ENCODE peak calls at places on chromosomes 3 and 15, in six cellular contexts. T is right cardiac atrium, E is AG10803, V is fibroblast of pulmonary artery, A is small intestine, R is tibial artery. L is an unnamed sample.

GRCh38 chr15:82111918-82112317 is 66.1 kb upstream of the MEX3B start:
- DNase-seq in T (no peak), E (peak), V (no peak), A (no peak), R (no peak), L (no peak)

GRCh38 chr3:148162132-148162531 is 535.6 kb upstream of the AGTR1 start:
- DNase-seq in T (no peak), E (no peak), V (no peak), A (no peak), R (no peak), L (no peak)

GRCh38 chr3:46065294-46065705 is 38.0 kb upstream of the XCR1 start:
- DNase-seq in T (no peak), E (no peak), V (no peak), A (peak), R (no peak), L (peak)

GRCh38 chr3:189974372-189974771 is 146.3 kb downstream of the P3H2 start:
- DNase-seq in T (no peak), E (no peak), V (no peak), A (no peak), R (no peak), L (no peak)

GRCh38 chr3:107897471-107898180 is 193.2 kb downstream of the CD47 start:
- DNase-seq in T (no peak), E (peak), V (peak), A (no peak), R (no peak), L (no peak)

GRCh38 chr3:58628823-58629562 is 37.6 kb downstream of the FAM3D start:
- DNase-seq in T (peak), E (peak), V (peak), A (peak), R (no peak), L (no peak)

GRCh38 chr15:45732544-45733130 is 97.8 kb downstream of the SQOR start:
- DNase-seq in T (peak), E (no peak), V (no peak), A (peak), R (no peak), L (no peak)

GRCh38 chr15:69627548-69628158 is 175.0 kb downstream of the RPLP1 start:
- DNase-seq in T (no peak), E (no peak), V (no peak), A (no peak), R (no peak), L (no peak)

GRCh38 chr3:113300596-113300995 is 89.2 kb downstream of the BOC start:
- DNase-seq in T (no peak), E (no peak), V (no peak), A (no peak), R (no peak), L (no peak)

GRCh38 chr3:101159478-101159877 is 160.9 kb downstream of the IMPG2 start:
- DNase-seq in T (no peak), E (no peak), V (no peak), A (no peak), R (no peak), L (no peak)

GRCh38 chr15:90553248-90553745 is 23.6 kb downstream of the CRTC3 start:
- DNase-seq in T (peak), E (peak), V (peak), A (no peak), R (no peak), L (no peak)

GRCh38 chr3:196341142-196341541 is 3.0 kb upstream of the TM4SF19 start:
- DNase-seq in T (no peak), E (peak), V (peak), A (no peak), R (no peak), L (no peak)

GRCh38 chr3:61358364-61358763 is 107.1 kb upstream of the FHIT start:
- DNase-seq in T (peak), E (no peak), V (peak), A (peak), R (peak), L (peak)

GRCh38 chr3:30655187-30655812 is 48.9 kb downstream of the TGFBR2 start:
- DNase-seq in T (no peak), E (peak), V (peak), A (peak), R (no peak), L (peak)

GRCh38 chr3:172159962-172160538 is 120.7 kb downstream of the FNDC3B start:
- DNase-seq in T (peak), E (peak), V (peak), A (no peak), R (peak), L (no peak)

GRCh38 chr15:73956276-73957086 is 30.2 kb downstream of the LOXL1 start:
- DNase-seq in T (no peak), E (peak), V (peak), A (no peak), R (peak), L (no peak)

GRCh38 chr3:104519968-104520655 is 846.6 kb upstream of the ALCAM start:
- DNase-seq in T (no peak), E (no peak), V (peak), A (no peak), R (no peak), L (peak)

GRCh38 chr3:129736070-129736469 is 129.6 kb upstream of the PLXND1 start:
- DNase-seq in T (no peak), E (no peak), V (no peak), A (no peak), R (no peak), L (no peak)

GRCh38 chr3:150348500-150348899 is 59.6 kb upstream of the TSC22D2 start:
- DNase-seq in T (no peak), E (peak), V (peak), A (peak), R (no peak), L (no peak)

GRCh38 chr3:3227670-3228069 is 48.2 kb upstream of the CRBN start:
- DNase-seq in T (no peak), E (no peak), V (no peak), A (no peak), R (no peak), L (no peak)

GRCh38 chr3:31571325-31571724 is 38.6 kb downstream of the STT3B start:
- DNase-seq in T (no peak), E (no peak), V (no peak), A (no peak), R (no peak), L (no peak)

GRCh38 chr3:21042184-21042583 is 708.8 kb downstream of the ZNF385D start:
- DNase-seq in T (no peak), E (no peak), V (no peak), A (no peak), R (no peak), L (no peak)

GRCh38 chr3:21036888-21037287 is 714.1 kb downstream of the ZNF385D start:
- DNase-seq in T (no peak), E (no peak), V (no peak), A (no peak), R (no peak), L (no peak)

GRCh38 chr3:21043139-21043538 is 707.9 kb downstream of the ZNF385D start:
- DNase-seq in T (no peak), E (no peak), V (no peak), A (no peak), R (no peak), L (no peak)

GRCh38 chr3:21041621-21042020 is 709.4 kb downstream of the ZNF385D start:
- DNase-seq in T (no peak), E (peak), V (peak), A (no peak), R (no peak), L (no peak)
- H3K4me3 ChIP-seq in T (no peak), E (no peak), V (no peak), A (no peak), R (no peak), L (no peak)

DNA sequence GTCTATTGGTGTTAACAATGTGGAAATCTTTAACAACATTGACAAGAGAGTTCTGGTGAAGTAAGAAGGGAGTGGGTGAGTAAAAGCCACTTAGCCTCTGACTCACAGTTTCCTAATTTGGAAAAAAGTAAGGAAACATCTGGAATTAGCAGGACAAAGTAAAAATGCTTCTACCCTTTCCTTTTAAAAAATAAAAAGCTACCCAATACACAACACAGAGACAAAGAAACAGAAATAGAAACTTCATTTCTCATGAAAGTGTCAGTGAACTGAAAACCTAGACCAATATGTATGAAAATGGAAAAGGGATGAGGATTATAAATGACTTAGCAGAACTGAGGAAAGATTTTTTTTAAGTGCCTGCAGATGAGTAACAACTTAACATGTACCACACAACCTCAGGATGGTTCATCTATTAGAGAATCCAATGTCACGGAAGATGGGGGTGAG is 65.4 kb downstream of the SSR3 start:
- DNase-seq in T (no peak), E (peak), V (peak), A (no peak), R (no peak), L (no peak)
- H3K4me3 ChIP-seq in T (no peak), E (no peak), V (no peak), A (no peak), R (no peak), L (no peak)

GRCh38 chr3:38516669-38517068 is 20.5 kb downstream of the EXOG start:
- DNase-seq in T (no peak), E (no peak), V (peak), A (no peak), R (no peak), L (no peak)
- H3K4me3 ChIP-seq in T (no peak), E (no peak), V (no peak), A (no peak), R (no peak), L (no peak)

DNA sequence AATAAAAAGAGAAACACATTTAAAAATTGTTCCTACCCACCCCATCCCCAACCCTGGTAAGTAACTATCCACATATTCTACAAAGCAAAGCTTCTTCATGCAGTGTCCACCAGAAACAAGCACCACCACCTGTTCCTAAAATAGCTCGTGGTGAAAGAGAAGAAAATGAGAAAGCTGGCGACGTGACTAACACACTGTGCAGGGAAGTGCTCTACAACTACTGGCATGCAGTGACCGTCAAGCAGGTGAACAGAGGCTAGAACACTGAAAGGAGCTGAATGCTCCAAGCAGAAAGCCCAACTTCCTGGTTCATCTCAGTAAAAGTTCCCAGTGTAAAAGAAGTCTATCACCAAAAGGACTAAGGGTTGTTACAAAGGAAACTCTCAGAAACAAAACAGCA is 80.7 kb downstream of the NR2E3 start:
- DNase-seq in T (peak), E (no peak), V (no peak), A (peak), R (no peak), L (no peak)
- H3K4me3 ChIP-seq in T (no peak), E (no peak), V (no peak), A (no peak), R (no peak), L (no peak)

DNA sequence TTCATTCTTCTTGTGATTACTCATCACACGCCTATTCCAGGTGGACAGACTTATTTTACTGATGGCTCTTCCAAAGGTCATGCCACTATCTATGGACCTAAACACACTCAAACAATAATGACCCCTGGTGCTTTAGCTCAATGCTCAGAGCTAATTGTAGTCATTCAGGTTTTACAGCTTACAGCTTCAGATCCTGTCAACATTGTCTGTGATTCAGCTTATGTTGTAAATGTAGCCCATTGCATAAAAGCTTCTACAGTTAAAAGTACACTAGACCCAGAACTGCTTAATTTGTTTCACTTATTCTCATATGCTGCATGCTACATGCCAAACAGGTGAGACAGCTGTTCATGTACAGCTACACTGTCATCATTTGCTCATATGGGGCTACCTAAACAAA is 49.2 kb downstream of the LSM3 start:
- DNase-seq in T (no peak), E (no peak), V (no peak), A (peak), R (no peak), L (no peak)
- H3K4me3 ChIP-seq in T (no peak), E (no peak), V (no peak), A (no peak), R (no peak), L (no peak)

GRCh38 chr15:96304839-96305238 is 25.7 kb upstream of the NR2F2 start:
- DNase-seq in T (no peak), E (no peak), V (no peak), A (no peak), R (no peak), L (no peak)
- H3K4me3 ChIP-seq in T (no peak), E (no peak), V (no peak), A (no peak), R (no peak), L (no peak)

GRCh38 chr3:49346797-49347251 is 7.0 kb upstream of the USP4 start:
- DNase-seq in T (no peak), E (peak), V (no peak), A (no peak), R (no peak), L (no peak)
- H3K4me3 ChIP-seq in T (no peak), E (no peak), V (no peak), A (no peak), R (no peak), L (no peak)

GRCh38 chr3:49930241-49930690 is 655 bp upstream of the MON1A start:
- DNase-seq in T (no peak), E (no peak), V (no peak), A (no peak), R (no peak), L (no peak)
- H3K4me3 ChIP-seq in T (peak), E (peak), V (peak), A (peak), R (peak), L (peak)

DNA sequence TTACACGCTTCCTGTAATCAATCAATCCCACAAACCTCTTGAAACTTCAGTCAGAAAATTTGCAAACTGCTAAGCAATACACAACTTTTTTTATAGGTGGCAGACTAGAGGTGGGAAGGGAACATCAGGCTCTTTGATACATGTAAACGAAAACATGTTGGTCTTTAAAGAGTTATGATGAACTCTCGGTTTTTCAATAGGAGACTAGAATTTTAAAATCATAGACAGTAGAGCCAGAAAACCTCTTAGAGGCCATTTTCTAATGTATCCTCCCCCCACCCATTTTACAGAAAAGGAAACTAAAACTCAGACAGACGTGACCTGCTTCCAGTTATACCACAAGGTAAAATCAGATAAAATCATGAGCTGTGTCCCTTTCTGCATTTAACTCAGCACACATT is 179.1 kb upstream of the LPP start:
- DNase-seq in T (no peak), E (no peak), V (no peak), A (peak), R (no peak), L (no peak)
- H3K4me3 ChIP-seq in T (no peak), E (no peak), V (no peak), A (no peak), R (no peak), L (no peak)

GRCh38 chr3:187747506-187747905 is 2.2 kb upstream of the BCL6 start:
- DNase-seq in T (no peak), E (no peak), V (no peak), A (no peak), R (no peak), L (no peak)

GRCh38 chr3:187746479-187747335 is 1.4 kb upstream of the BCL6 start:
- DNase-seq in T (peak), E (peak), V (peak), A (no peak), R (no peak), L (no peak)

GRCh38 chr3:187748050-187748481 is 2.8 kb upstream of the BCL6 start:
- DNase-seq in T (peak), E (peak), V (peak), A (peak), R (peak), L (no peak)

GRCh38 chr3:187750513-187751123 is 5.3 kb upstream of the BCL6 start:
- DNase-seq in T (peak), E (no peak), V (no peak), A (peak), R (no peak), L (no peak)

GRCh38 chr3:187750041-187750512 is 4.8 kb upstream of the BCL6 start:
- DNase-seq in T (peak), E (no peak), V (no peak), A (peak), R (no peak), L (peak)
- H3K4me3 ChIP-seq in T (peak), E (no peak), V (no peak), A (peak), R (no peak), L (no peak)